ENCODE peak calls at places on chromosome 19, in six cellular contexts. J, B, H, Y, D and V are unnamed samples.

GRCh38 chr19:54959840-54960239 is 6.3 kb upstream of the NLRP2 start:
- DNase-seq in J (no peak), B (no peak), H (no peak), Y (no peak), D (no peak), V (no peak)

GRCh38 chr19:41088151-41088550 is at the start of gene CYP2A13:
- DNase-seq in J (no peak), B (no peak), H (no peak), Y (no peak), D (no peak), V (no peak)

GRCh38 chr19:16927883-16928282 is 39.1 kb downstream of the F2RL3 start:
- DNase-seq in J (no peak), B (no peak), H (no peak), Y (no peak), D (no peak), V (no peak)

GRCh38 chr19:41702208-41702651 is 6.2 kb upstream of the CEACAM5 start:
- DNase-seq in J (no peak), B (no peak), H (no peak), Y (no peak), D (no peak), V (peak; percentile 33)

GRCh38 chr19:29554149-29554548 is 28.4 kb downstream of the VSTM2B start:
- DNase-seq in J (no peak), B (no peak), H (no peak), Y (no peak), D (no peak), V (no peak)

GRCh38 chr19:16039545-16039944 is 36.8 kb upstream of the TPM4 start:
- DNase-seq in J (no peak), B (no peak), H (no peak), Y (no peak), D (no peak), V (no peak)

GRCh38 chr19:41699231-41699967 is 9.0 kb upstream of the CEACAM5 start:
- DNase-seq in J (no peak), B (no peak), H (no peak), Y (peak; percentile 20), D (no peak), V (no peak)

GRCh38 chr19:7910321-7911161 is 4.1 kb upstream of the TGFBR3L start:
- DNase-seq in J (no peak), B (no peak), H (no peak), Y (no peak), D (no peak), V (no peak)

GRCh38 chr19:1674293-1674679 is 21.9 kb upstream of the TCF3 start:
- DNase-seq in J (no peak), B (no peak), H (no peak), Y (peak; percentile 22), D (no peak), V (no peak)

GRCh38 chr19:51240866-51241265 is 10.0 kb upstream of the SIGLECL1 start:
- DNase-seq in J (no peak), B (no peak), H (no peak), Y (no peak), D (no peak), V (no peak)

GRCh38 chr19:39318071-39318470 is 2.6 kb downstream of the LRFN1 start:
- DNase-seq in J (no peak), B (no peak), H (no peak), Y (no peak), D (no peak), V (no peak)

GRCh38 chr19:42270346-42271044 is 1.4 kb downstream of the CIC start:
- DNase-seq in J (peak; percentile 73), B (no peak), H (no peak), Y (no peak), D (no peak), V (no peak)

GRCh38 chr19:42273407-42274064 is 4.5 kb downstream of the CIC start:
- DNase-seq in J (no peak), B (no peak), H (no peak), Y (no peak), D (no peak), V (no peak)

DNA sequence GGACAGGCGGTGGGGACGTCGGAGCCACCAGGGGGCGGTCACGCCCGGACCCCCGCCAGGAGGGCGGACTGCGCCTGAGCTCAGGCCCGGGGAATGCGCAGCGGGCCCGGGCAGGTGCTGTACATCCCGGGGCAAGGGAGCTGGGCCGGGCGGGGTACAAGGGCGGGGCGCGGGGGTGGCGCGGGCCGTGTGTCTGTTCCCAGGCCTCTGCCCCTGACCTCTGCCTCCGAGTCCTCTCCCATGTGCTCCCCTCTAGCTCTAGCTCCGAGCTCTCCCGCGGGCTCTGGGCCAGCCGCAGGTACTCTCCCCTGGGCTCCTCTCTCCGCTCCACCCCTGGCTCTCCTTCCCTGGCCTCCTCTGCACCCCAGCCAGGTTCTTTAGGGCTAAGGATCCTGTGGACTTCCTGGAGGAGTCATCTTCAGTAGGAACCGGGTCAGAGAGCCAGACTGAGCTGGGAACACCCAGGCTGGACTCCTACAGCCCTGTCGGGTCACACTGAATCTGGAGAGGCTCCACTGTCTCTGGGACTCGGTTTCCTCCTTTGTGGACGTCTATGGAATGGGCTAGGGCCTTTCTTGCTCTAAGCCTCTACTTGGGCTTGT is 2.3 kb downstream of the PPP1R13L start:
- DNase-seq in J (peak; percentile 37), B (no peak), H (peak; percentile 88), Y (peak; percentile 85), D (peak; percentile 92), V (no peak)
- H3K18ac ChIP-seq in J (no peak overlapping the region), B (no peak overlapping the region), H (no peak overlapping the region), Y (no peak overlapping the region), D (peak overlapping the region; percentile 65), V (no peak overlapping the region)

GRCh38 chr19:5053661-5054060 is 84.7 kb downstream of the KDM4B start:
- DNase-seq in J (no peak), B (no peak), H (no peak), Y (no peak), D (no peak), V (no peak)

GRCh38 chr19:5052945-5053485 is 84.1 kb downstream of the KDM4B start:
- DNase-seq in J (no peak), B (no peak), H (no peak), Y (no peak), D (no peak), V (no peak)

GRCh38 chr19:5051619-5052018 is 82.7 kb downstream of the KDM4B start:
- DNase-seq in J (no peak), B (no peak), H (no peak), Y (no peak), D (no peak), V (no peak)

GRCh38 chr19:5050905-5051304 is 82.0 kb downstream of the KDM4B start:
- DNase-seq in J (no peak), B (no peak), H (no peak), Y (no peak), D (no peak), V (no peak)

DNA sequence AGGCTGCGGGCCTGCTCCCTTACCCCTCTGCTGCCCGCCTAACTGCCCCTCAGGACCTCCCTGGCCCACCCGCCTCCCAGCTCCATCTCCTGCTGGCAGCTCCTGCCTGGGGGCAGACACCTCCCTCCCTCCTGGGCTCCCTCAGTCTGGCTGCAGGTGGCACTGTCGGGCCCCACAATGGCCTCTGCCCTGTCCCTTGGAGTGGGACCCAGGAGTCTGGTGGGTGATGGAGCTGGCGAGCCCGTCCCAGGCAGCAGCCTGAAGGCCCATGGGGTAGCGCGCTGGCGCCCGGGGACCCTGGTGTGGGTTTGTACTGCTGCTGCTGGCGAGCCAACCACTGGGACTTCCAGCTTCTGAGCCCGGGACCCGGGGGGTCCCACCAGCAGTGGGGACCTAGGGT is 83.6 kb downstream of the KDM4B start:
- DNase-seq in J (no peak), B (no peak), H (no peak), Y (peak; percentile 55), D (peak; percentile 22), V (no peak)
- H3K18ac ChIP-seq in J (no peak overlapping the region), B (peak overlapping the region; percentile 13), H (no peak overlapping the region), Y (no peak overlapping the region), D (no peak overlapping the region), V (no peak overlapping the region)

DNA sequence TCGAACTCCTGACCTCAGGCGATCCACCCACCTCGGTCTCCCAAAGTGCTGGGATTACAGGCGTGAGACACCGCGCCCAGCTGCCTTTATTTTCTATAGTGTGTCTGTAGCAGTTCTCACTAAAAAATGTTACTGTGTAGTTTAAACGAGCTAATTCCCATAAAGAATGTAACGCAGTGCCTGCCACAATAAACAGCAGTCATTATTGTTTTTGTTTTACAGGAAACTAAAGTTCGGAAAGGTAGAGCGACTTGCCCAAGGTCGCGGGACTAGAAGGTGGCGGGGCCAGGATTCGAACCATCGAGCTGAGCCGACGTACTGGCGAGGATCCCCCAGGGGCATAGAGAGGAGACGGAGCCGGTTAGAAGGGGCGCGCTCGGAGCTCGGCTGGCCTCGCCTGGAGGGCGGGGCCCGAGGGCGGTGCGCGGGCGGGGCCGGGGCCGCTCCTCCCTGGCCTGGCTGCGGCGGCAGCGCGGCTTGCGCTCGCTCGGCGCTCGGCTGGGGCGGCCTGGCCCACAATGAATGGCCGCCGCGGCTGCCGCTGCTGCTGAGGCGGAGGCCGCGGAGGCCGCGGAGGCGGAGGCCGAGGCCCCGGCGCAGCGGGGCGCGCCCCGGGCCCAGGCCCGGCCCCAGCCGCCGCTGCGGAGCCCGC is at the start of gene NACC1:
- DNase-seq in J (peak; percentile 86), B (peak; percentile 86), H (peak; percentile 87), Y (peak; percentile 93), D (peak; percentile 95), V (peak; percentile 82)
- H3K18ac ChIP-seq in J (peak within 1 kb of the TSS; percentile 83), B (peak within 1 kb of the TSS; percentile 100), H (peak within 1 kb of the TSS; percentile 95), Y (peak within 1 kb of the TSS; percentile 94), D (peak within 1 kb of the TSS; percentile 99), V (peak within 1 kb of the TSS; percentile 67)

GRCh38 chr19:58409010-58409790 is 751 bp downstream of the ZNF584 start:
- DNase-seq in J (peak; percentile 49), B (no peak), H (peak; percentile 58), Y (peak; percentile 48), D (no peak), V (peak; percentile 22)

GRCh38 chr19:58406818-58407657 is 1.4 kb upstream of the ZNF584 start:
- DNase-seq in J (peak; percentile 36), B (no peak), H (no peak), Y (peak; percentile 47), D (peak; percentile 65), V (no peak)

GRCh38 chr19:58407658-58408151 is 744 bp upstream of the ZNF584 start:
- DNase-seq in J (peak; percentile 37), B (no peak), H (no peak), Y (peak; percentile 46), D (peak; percentile 44), V (peak; percentile 25)

DNA sequence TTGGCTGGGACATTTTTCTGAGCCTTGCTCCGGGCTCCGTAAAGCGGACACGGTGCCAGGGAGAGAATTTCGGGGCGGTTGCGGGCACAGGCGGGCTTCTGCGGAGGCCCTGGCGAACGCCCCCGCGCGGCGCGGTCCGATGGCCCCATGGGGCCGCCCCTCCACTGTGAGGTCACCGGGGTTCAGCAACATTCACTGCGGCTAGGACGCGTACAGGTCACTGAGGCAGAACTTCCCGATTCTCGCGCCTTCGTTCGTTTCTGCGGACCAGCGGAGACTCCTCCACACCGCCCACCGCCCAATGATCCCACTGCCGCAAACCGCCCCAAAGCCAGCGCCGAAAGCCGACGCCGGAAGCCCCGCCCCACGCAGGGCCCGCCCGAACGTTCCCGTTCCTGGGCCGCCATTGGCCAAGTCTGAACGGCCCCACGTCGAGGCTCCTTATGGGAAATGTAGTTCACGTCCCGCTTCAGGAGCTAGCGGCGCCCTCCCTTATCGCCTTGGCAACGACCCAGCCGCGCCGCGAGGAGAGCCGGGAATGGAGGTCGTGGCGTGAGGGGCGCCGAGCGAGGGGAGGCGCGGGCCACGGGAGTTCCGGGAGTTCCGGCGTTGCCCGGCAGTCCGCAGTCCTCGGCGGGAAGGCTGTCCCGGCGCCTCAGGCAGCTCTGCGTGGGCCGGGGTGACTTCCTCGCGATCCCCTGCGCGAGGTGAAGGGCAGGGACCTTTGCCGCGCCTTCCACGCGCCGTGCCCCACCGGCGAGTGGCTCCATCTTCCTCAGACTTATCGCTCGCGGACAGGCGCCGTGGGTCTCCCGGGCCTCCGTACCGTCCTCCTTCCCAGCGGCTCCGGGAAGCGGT is at the start of gene ZNF584:
- DNase-seq in J (peak; percentile 95), B (peak; percentile 95), H (peak; percentile 93), Y (peak; percentile 96), D (peak; percentile 97), V (peak; percentile 93)
- H3K18ac ChIP-seq in J (peak within 1 kb of the TSS; percentile 95), B (peak within 1 kb of the TSS; percentile 99), H (peak within 1 kb of the TSS; percentile 83), Y (peak within 1 kb of the TSS; percentile 52), D (peak within 1 kb of the TSS; percentile 31), V (peak within 1 kb of the TSS; percentile 46)